ENCODE peak calls at places on chromosomes 16 and 17, in eight cellular contexts. One of them, this sample, is unnamed. For H3K27me3, the result is how much of the 10 kb centered on the place peaks cover.

GRCh38 chr17:67358612-67359011 is 7.8 kb downstream of the PSMD12 start:
- DNase-seq in adrenal gland: no peak
- DNase-seq in stomach: no peak
- DNase-seq in neural progenitor cell: no peak
- DNase-seq in tibial artery: no peak
- DNase-seq in MM.1S: no peak
- DNase-seq in lung: no peak
- DNase-seq in uterus: no peak
- DNase-seq in this sample: no peak

GRCh38 chr16:15518412-15519351 is 84.3 kb downstream of the BMERB1 start:
- DNase-seq in neural progenitor cell: no peak
- DNase-seq in uterus: peak
- DNase-seq in MM.1S: no peak
- DNase-seq in adrenal gland: peak
- DNase-seq in stomach: no peak
- DNase-seq in lung: no peak
- DNase-seq in tibial artery: peak
- DNase-seq in this sample: peak

GRCh38 chr17:6494239-6494941 is 50.1 kb downstream of the PIMREG start:
- DNase-seq in neural progenitor cell: no peak
- DNase-seq in uterus: no peak
- DNase-seq in stomach: no peak
- DNase-seq in MM.1S: no peak
- DNase-seq in tibial artery: no peak
- DNase-seq in adrenal gland: no peak
- DNase-seq in lung: no peak
- DNase-seq in this sample: peak

GRCh38 chr17:73747221-73748002 is 103.2 kb upstream of the SDK2 start:
- DNase-seq in adrenal gland: no peak
- DNase-seq in lung: no peak
- DNase-seq in MM.1S: no peak
- DNase-seq in uterus: no peak
- DNase-seq in stomach: peak
- DNase-seq in neural progenitor cell: no peak
- DNase-seq in tibial artery: no peak
- DNase-seq in this sample: no peak

GRCh38 chr16:81263470-81264200 is 25.1 kb downstream of the BCO1 start:
- DNase-seq in uterus: peak
- DNase-seq in MM.1S: no peak
- DNase-seq in lung: no peak
- DNase-seq in adrenal gland: peak
- DNase-seq in neural progenitor cell: no peak
- DNase-seq in stomach: no peak
- DNase-seq in tibial artery: no peak
- DNase-seq in this sample: no peak

GRCh38 chr17:67995568-67996191 is 589 bp downstream of the C17orf58 start:
- DNase-seq in uterus: peak
- DNase-seq in tibial artery: peak
- DNase-seq in MM.1S: peak
- DNase-seq in neural progenitor cell: peak
- DNase-seq in stomach: peak
- DNase-seq in lung: no peak
- DNase-seq in adrenal gland: peak
- DNase-seq in this sample: peak

GRCh38 chr17:65588194-65588808 is 26.9 kb upstream of the AXIN2 start:
- DNase-seq in tibial artery: no peak
- DNase-seq in lung: peak
- DNase-seq in uterus: no peak
- DNase-seq in MM.1S: no peak
- DNase-seq in adrenal gland: peak
- DNase-seq in neural progenitor cell: no peak
- DNase-seq in stomach: peak
- DNase-seq in this sample: no peak

GRCh38 chr17:48231995-48232729 is 124.6 kb downstream of the SNX11 start:
- DNase-seq in uterus: no peak
- DNase-seq in adrenal gland: no peak
- DNase-seq in tibial artery: no peak
- DNase-seq in lung: no peak
- DNase-seq in MM.1S: no peak
- DNase-seq in stomach: no peak
- DNase-seq in neural progenitor cell: no peak
- DNase-seq in this sample: no peak

GRCh38 chr17:29051194-29051593 is 8.3 kb downstream of the PIPOX start:
- DNase-seq in stomach: no peak
- DNase-seq in uterus: no peak
- DNase-seq in adrenal gland: no peak
- DNase-seq in neural progenitor cell: no peak
- DNase-seq in lung: no peak
- DNase-seq in MM.1S: no peak
- DNase-seq in tibial artery: no peak
- DNase-seq in this sample: peak

GRCh38 chr16:54208262-54208661 is 78.3 kb downstream of the IRX3 start:
- DNase-seq in tibial artery: peak
- DNase-seq in adrenal gland: no peak
- DNase-seq in neural progenitor cell: peak
- DNase-seq in uterus: peak
- DNase-seq in lung: no peak
- DNase-seq in MM.1S: no peak
- DNase-seq in stomach: no peak
- DNase-seq in this sample: no peak

GRCh38 chr17:67557921-67558320 is 159.8 kb upstream of the NOL11 start:
- DNase-seq in neural progenitor cell: no peak
- DNase-seq in lung: no peak
- DNase-seq in tibial artery: no peak
- DNase-seq in adrenal gland: no peak
- DNase-seq in stomach: no peak
- DNase-seq in MM.1S: no peak
- DNase-seq in uterus: no peak
- DNase-seq in this sample: no peak

GRCh38 chr17:385195-385835 is 32.7 kb upstream of the RPH3AL start:
- DNase-seq in stomach: peak
- DNase-seq in lung: peak
- DNase-seq in tibial artery: peak
- DNase-seq in neural progenitor cell: peak
- DNase-seq in adrenal gland: peak
- DNase-seq in uterus: peak
- DNase-seq in MM.1S: no peak
- DNase-seq in this sample: peak

GRCh38 chr17:384622-385194 is 32.1 kb upstream of the RPH3AL start:
- DNase-seq in MM.1S: no peak
- DNase-seq in stomach: no peak
- DNase-seq in uterus: no peak
- DNase-seq in neural progenitor cell: peak
- DNase-seq in lung: no peak
- DNase-seq in tibial artery: no peak
- DNase-seq in adrenal gland: no peak
- DNase-seq in this sample: no peak

GRCh38 chr17:383771-384621 is 31.4 kb upstream of the RPH3AL start:
- DNase-seq in stomach: no peak
- DNase-seq in adrenal gland: no peak
- DNase-seq in neural progenitor cell: peak
- DNase-seq in MM.1S: no peak
- DNase-seq in uterus: no peak
- DNase-seq in tibial artery: no peak
- DNase-seq in lung: no peak
- DNase-seq in this sample: peak

GRCh38 chr17:386145-386876 is 33.7 kb upstream of the RPH3AL start:
- DNase-seq in stomach: peak
- DNase-seq in MM.1S: peak
- DNase-seq in tibial artery: peak
- DNase-seq in uterus: peak
- DNase-seq in neural progenitor cell: peak
- DNase-seq in adrenal gland: peak
- DNase-seq in lung: peak
- DNase-seq in this sample: peak

DNA sequence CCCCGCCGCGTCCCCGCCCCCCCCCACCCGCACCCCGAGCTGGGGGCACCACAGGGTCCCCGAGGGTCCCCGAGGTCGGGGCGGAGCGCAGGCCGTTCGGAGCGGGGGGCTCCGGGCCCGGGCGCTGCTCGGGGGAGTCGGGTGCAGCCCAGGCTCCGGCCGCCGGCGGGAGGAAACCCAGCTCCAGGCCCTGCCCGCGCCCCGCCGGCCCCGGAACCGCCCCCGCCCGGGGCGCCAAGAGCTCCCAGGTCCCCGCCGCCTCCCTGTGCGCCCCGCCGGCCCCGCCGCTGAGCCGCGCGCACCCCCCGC is 33.2 kb upstream of the RPH3AL start:
- DNase-seq in lung: no peak
- DNase-seq in stomach: no peak
- DNase-seq in tibial artery: no peak
- DNase-seq in adrenal gland: no peak
- DNase-seq in neural progenitor cell: no peak
- DNase-seq in MM.1S: no peak
- DNase-seq in uterus: no peak
- DNase-seq in this sample: no peak
- H3K27me3 ChIP-seq in lung: under half
- H3K27me3 ChIP-seq in stomach: under half
- H3K27me3 ChIP-seq in tibial artery: half or more
- H3K27me3 ChIP-seq in adrenal gland: under half
- H3K27me3 ChIP-seq in neural progenitor cell: under half
- H3K27me3 ChIP-seq in MM.1S: half or more
- H3K27me3 ChIP-seq in uterus: under half
- H3K27me3 ChIP-seq in this sample: under half

DNA sequence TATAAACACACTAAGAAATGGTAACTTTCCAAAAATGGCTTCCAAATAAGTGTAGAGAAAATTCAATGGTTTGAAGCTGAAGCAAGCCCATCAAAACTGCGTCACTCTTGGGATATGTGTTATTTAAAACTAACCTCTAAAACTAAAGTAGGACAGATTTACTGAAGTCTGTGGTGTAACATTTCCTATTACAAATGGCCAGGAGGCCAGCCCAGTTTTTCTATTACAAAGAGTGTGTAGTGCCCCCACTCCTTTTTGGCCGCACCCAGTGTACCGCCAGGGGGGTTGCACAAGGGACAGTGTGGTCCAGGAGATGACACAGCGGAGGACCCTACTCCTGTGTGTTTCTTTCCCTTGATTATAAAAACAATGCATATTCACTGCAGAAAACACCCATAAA is 50.7 kb upstream of the ERN1 start:
- DNase-seq in stomach: no peak
- DNase-seq in uterus: peak
- DNase-seq in tibial artery: peak
- DNase-seq in lung: no peak
- DNase-seq in MM.1S: no peak
- DNase-seq in neural progenitor cell: no peak
- DNase-seq in adrenal gland: no peak
- DNase-seq in this sample: no peak
- H3K27ac ChIP-seq in stomach: peak
- H3K27ac ChIP-seq in uterus: peak
- H3K27ac ChIP-seq in tibial artery: no peak
- H3K27ac ChIP-seq in lung: no peak
- H3K27ac ChIP-seq in MM.1S: no peak
- H3K27ac ChIP-seq in neural progenitor cell: no peak
- H3K27ac ChIP-seq in adrenal gland: peak
- H3K27ac ChIP-seq in this sample: no peak

DNA sequence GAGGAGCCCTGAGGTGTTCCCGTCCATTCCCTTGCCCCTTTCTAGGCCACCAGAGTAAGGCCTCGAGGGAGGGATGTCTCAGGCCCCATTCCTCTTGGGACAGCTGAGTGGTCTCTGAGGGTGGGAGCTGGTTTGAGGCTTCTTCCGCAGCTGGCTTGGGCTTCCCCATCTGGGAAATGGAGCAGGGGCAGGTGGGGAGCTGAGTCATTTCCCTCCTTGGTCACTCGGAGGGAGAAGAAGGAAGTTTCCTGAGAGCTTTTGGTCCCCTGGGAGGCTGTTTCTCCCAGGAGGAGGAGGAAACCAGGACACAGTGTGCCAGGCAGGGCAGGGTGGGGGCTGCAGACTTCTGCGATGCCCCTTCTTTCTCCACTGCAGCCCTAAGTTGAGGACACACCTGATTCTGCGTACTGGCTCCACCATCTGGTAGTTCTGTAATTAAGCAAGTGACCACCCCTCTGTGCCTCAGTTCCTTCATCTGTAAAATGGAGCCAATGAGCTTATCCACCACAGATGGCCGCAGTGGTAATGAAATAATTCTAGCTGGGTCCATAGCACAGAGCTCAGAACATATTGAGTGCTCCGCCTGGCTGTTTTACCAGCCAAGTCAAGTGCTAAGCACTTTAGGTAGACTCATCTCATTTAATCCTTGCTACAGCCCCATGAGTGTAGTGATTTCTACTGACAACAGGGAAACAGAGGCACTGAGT is 1.5 kb upstream of the KCNJ12 start:
- DNase-seq in MM.1S: no peak
- DNase-seq in lung: no peak
- DNase-seq in adrenal gland: no peak
- DNase-seq in neural progenitor cell: no peak
- DNase-seq in tibial artery: no peak
- DNase-seq in stomach: no peak
- DNase-seq in uterus: no peak
- DNase-seq in this sample: peak
- H3K27me3 ChIP-seq in MM.1S: half or more
- H3K27me3 ChIP-seq in lung: under half
- H3K27me3 ChIP-seq in adrenal gland: under half
- H3K27me3 ChIP-seq in neural progenitor cell: half or more
- H3K27me3 ChIP-seq in tibial artery: under half
- H3K27me3 ChIP-seq in stomach: under half
- H3K27me3 ChIP-seq in uterus: under half
- H3K27me3 ChIP-seq in this sample: under half

GRCh38 chr17:12407495-12407894 is 258.2 kb upstream of the MYOCD start:
- DNase-seq in uterus: no peak
- DNase-seq in neural progenitor cell: no peak
- DNase-seq in adrenal gland: no peak
- DNase-seq in lung: no peak
- DNase-seq in tibial artery: no peak
- DNase-seq in MM.1S: no peak
- DNase-seq in stomach: no peak
- DNase-seq in this sample: no peak

GRCh38 chr17:12409082-12409481 is 256.6 kb upstream of the MYOCD start:
- DNase-seq in MM.1S: no peak
- DNase-seq in tibial artery: no peak
- DNase-seq in stomach: no peak
- DNase-seq in lung: no peak
- DNase-seq in neural progenitor cell: no peak
- DNase-seq in uterus: no peak
- DNase-seq in adrenal gland: no peak
- DNase-seq in this sample: no peak

GRCh38 chr17:12406623-12407228 is 259.0 kb upstream of the MYOCD start:
- DNase-seq in MM.1S: no peak
- DNase-seq in neural progenitor cell: no peak
- DNase-seq in adrenal gland: no peak
- DNase-seq in lung: no peak
- DNase-seq in stomach: no peak
- DNase-seq in tibial artery: no peak
- DNase-seq in uterus: no peak
- DNase-seq in this sample: no peak

GRCh38 chr17:12415031-12415430 is 250.7 kb upstream of the MYOCD start:
- DNase-seq in stomach: no peak
- DNase-seq in tibial artery: no peak
- DNase-seq in lung: no peak
- DNase-seq in neural progenitor cell: no peak
- DNase-seq in uterus: peak
- DNase-seq in MM.1S: no peak
- DNase-seq in adrenal gland: no peak
- DNase-seq in this sample: no peak

DNA sequence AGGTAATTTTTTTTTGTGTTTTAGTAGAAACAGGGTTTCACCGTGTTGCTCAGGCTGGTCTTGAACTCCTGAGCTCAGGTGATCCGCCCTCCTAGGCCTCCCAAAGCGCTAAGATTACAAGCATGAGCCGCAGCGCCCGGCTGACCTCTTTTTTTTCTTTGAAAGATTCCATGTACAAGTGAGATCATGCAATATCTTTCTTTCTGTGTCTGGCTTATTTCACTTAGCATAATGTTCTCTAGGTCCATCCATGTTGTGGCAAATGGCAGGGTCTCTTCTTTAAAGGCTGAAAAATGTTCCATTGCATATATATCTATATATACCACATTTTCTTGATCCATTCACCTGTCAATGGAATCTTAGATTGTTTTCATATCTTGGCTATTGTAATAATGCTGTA is 255.0 kb upstream of the MYOCD start:
- DNase-seq in uterus: no peak
- DNase-seq in tibial artery: no peak
- DNase-seq in lung: no peak
- DNase-seq in adrenal gland: no peak
- DNase-seq in MM.1S: no peak
- DNase-seq in stomach: no peak
- DNase-seq in neural progenitor cell: no peak
- DNase-seq in this sample: no peak
- H3K27ac ChIP-seq in uterus: no peak
- H3K27ac ChIP-seq in tibial artery: no peak
- H3K27ac ChIP-seq in lung: no peak
- H3K27ac ChIP-seq in adrenal gland: no peak
- H3K27ac ChIP-seq in MM.1S: no peak
- H3K27ac ChIP-seq in stomach: no peak
- H3K27ac ChIP-seq in neural progenitor cell: no peak
- H3K27ac ChIP-seq in this sample: no peak